ENCODE peak calls at places on chromosomes 12 and 14, in six cellular contexts. G is RKO; L is NCI-H774; Y is type B pancreatic cell; K is WTC11; M is stimulated activated CD4-positive, alpha-beta T cell treated with anti-CD3 and anti-CD28 coated beads, Interleukin-4, amount 100 ng/mL, for 24 hours. F is an unnamed sample.

GRCh38 chr14:55514819-55515470 is 65.1 kb upstream of the KTN1 start:
- DNase-seq in G (peak), M (no peak), K (no peak), L (no peak), Y (no peak), F (no peak)

GRCh38 chr12:126228936-126229335 is 1163.7 kb downstream of the AACS start:
- DNase-seq in G (no peak), Y (no peak), L (no peak), M (no peak), K (no peak), F (no peak)

GRCh38 chr12:110677982-110678381 is 10.9 kb downstream of the HVCN1 start:
- DNase-seq in L (no peak), G (no peak), K (no peak), M (no peak), Y (no peak), F (no peak)

GRCh38 chr12:105924526-105925208 is 214.1 kb downstream of the NUAK1 start:
- DNase-seq in K (no peak), G (no peak), Y (no peak), L (no peak), M (no peak), F (no peak)

GRCh38 chr14:82621881-82622450 is 1088.3 kb upstream of the SEL1L start:
- DNase-seq in M (no peak), L (no peak), G (no peak), Y (no peak), K (peak), F (no peak)

GRCh38 chr12:65603428-65604351 is 220.6 kb upstream of the HMGA2 start:
- DNase-seq in K (no peak), G (peak), M (no peak), L (no peak), Y (no peak), F (no peak)

GRCh38 chr12:32091696-32092095 is 15.0 kb upstream of the BICD1 start:
- DNase-seq in Y (no peak), L (no peak), M (no peak), K (no peak), G (no peak), F (no peak)

GRCh38 chr12:56931474-56931978 is 2.7 kb downstream of the SDR9C7 start:
- DNase-seq in K (no peak), M (no peak), G (peak), Y (peak), L (no peak), F (no peak)

GRCh38 chr14:105472496-105472991 is 2.1 kb upstream of the CRIP2 start:
- DNase-seq in G (no peak), M (no peak), L (no peak), K (no peak), Y (no peak), F (no peak)

GRCh38 chr12:11895421-11896064 is 175.2 kb upstream of the BCL2L14 start:
- DNase-seq in K (no peak), M (no peak), G (no peak), Y (no peak), L (no peak), F (no peak)

GRCh38 chr14:103402700-103403099 is 17.5 kb downstream of the MARK3 start:
- DNase-seq in K (no peak), L (no peak), M (no peak), G (peak), Y (no peak), F (no peak)

GRCh38 chr12:48194780-48195179 is 8.3 kb downstream of the OR10AD1 start:
- DNase-seq in Y (no peak), L (no peak), G (no peak), K (no peak), M (no peak), F (no peak)

GRCh38 chr12:4449862-4450222 is 4.2 kb upstream of the FGF6 start:
- DNase-seq in L (peak), K (no peak), M (no peak), G (no peak), Y (no peak), F (no peak)

GRCh38 chr14:93969082-93969828 is 7.1 kb downstream of the ASB2 start:
- DNase-seq in Y (no peak), L (no peak), M (no peak), K (no peak), G (no peak), F (no peak)

GRCh38 chr14:54758041-54758440 is 144.6 kb downstream of the GCH1 start:
- DNase-seq in L (no peak), G (no peak), K (no peak), M (no peak), Y (no peak), F (no peak)

GRCh38 chr14:60204104-60204842 is 39.1 kb upstream of the DHRS7 start:
- DNase-seq in K (no peak), M (no peak), Y (no peak), G (no peak), L (peak), F (no peak)

GRCh38 chr12:103966736-103967135 is 1.1 kb downstream of the TDG start:
- DNase-seq in Y (no peak), G (no peak), M (no peak), L (no peak), K (no peak), F (no peak)

GRCh38 chr14:89957791-89958190 is 2.1 kb downstream of the TDP1 start:
- DNase-seq in G (peak), L (no peak), K (no peak), M (no peak), Y (no peak), F (no peak)

GRCh38 chr14:96080571-96080970 is 41.4 kb downstream of the C14orf132 start:
- DNase-seq in G (no peak), Y (no peak), K (no peak), M (no peak), L (no peak), F (no peak)

GRCh38 chr12:47947273-47947672 is 16.1 kb upstream of the TMEM106C start:
- DNase-seq in M (no peak), G (no peak), Y (no peak), L (no peak), K (no peak), F (no peak)

GRCh38 chr12:64392221-64392620 is 1.7 kb upstream of the C12orf56 start:
- DNase-seq in L (no peak), M (peak), G (peak), Y (no peak), K (no peak), F (no peak)

GRCh38 chr14:103716091-103716801 is 636 bp downstream of the ZFYVE21 start:
- DNase-seq in K (no peak), G (peak), M (no peak), L (no peak), Y (no peak), F (no peak)

GRCh38 chr12:64181504-64182291 is 40.4 kb downstream of the KICS2 start:
- DNase-seq in G (peak), L (peak), Y (no peak), M (no peak), K (peak), F (peak)

GRCh38 chr14:100566119-100566518 is 21.1 kb downstream of the BEGAIN start:
- DNase-seq in L (no peak), G (no peak), Y (no peak), M (no peak), K (no peak), F (no peak)

GRCh38 chr12:50842637-50843493 is at the start of gene TMPRSS12:
- DNase-seq in L (no peak), G (no peak), Y (no peak), M (no peak), K (peak), F (no peak)

GRCh38 chr12:132230381-132230780 is 86.1 kb downstream of the NOC4L start:
- DNase-seq in M (no peak), Y (no peak), L (no peak), K (no peak), G (no peak), F (no peak)

GRCh38 chr14:72740504-72740961 is 153.4 kb downstream of the DPF3 start:
- DNase-seq in M (no peak), G (no peak), Y (peak), L (no peak), K (no peak), F (no peak)

GRCh38 chr12:57216014-57216891 is at the start of gene NXPH4:
- DNase-seq in L (peak), G (peak), M (peak), Y (no peak), K (peak), F (peak)

GRCh38 chr12:57435288-57435687 is 704 bp downstream of the INHBC start:
- DNase-seq in M (no peak), L (no peak), K (no peak), G (no peak), Y (no peak), F (no peak)

GRCh38 chr12:57433370-57433769 is 1.2 kb upstream of the INHBC start:
- DNase-seq in M (no peak), L (no peak), Y (no peak), K (no peak), G (no peak), F (no peak)

GRCh38 chr14:71290960-71291466 is 383.8 kb downstream of the PCNX1 start:
- DNase-seq in Y (no peak), G (peak), L (no peak), M (peak), K (no peak), F (no peak)

GRCh38 chr12:25251749-25252148 is 1.0 kb upstream of the KRAS start:
- DNase-seq in G (no peak), K (no peak), L (no peak), M (no peak), Y (no peak), F (no peak)

GRCh38 chr12:87820524-87821194 is 208.5 kb downstream of the C12orf50 start:
- DNase-seq in M (no peak), L (no peak), G (no peak), K (no peak), Y (no peak), F (no peak)

GRCh38 chr12:112107728-112108447 is 695 bp downstream of the NAA25 start:
- DNase-seq in K (peak), M (peak), G (peak), L (no peak), Y (no peak), F (no peak)

GRCh38 chr12:10354071-10354470 is 35.8 kb downstream of the KLRK1 start:
- DNase-seq in M (no peak), G (no peak), Y (no peak), K (no peak), L (peak), F (no peak)

GRCh38 chr12:26198742-26199141 is 3.4 kb downstream of the SSPN start:
- DNase-seq in Y (no peak), G (no peak), M (no peak), L (no peak), K (no peak), F (no peak)

GRCh38 chr12:6961278-6961694 is 9.2 kb downstream of the PHB2 start:
- DNase-seq in K (no peak), G (peak), Y (no peak), L (no peak), M (peak), F (peak)

GRCh38 chr12:121227294-121227693 is 17.4 kb downstream of the P2RX4 start:
- DNase-seq in G (no peak), Y (no peak), L (peak), K (no peak), M (no peak), F (no peak)

GRCh38 chr14:35331605-35332516 is 39.7 kb downstream of the PSMA6 start:
- DNase-seq in L (no peak), K (no peak), M (no peak), Y (peak), G (peak), F (no peak)

GRCh38 chr12:131510431-131510830 is 200.5 kb upstream of the SFSWAP start:
- DNase-seq in Y (no peak), M (no peak), K (no peak), L (no peak), G (no peak), F (no peak)